ENCODE peak calls at places on chromosomes 5 and 9, in four cellular contexts. One of them, this sample, is unnamed.

GRCh38 chr9:87503970-87504369 is 6.3 kb downstream of the DAPK1 start:
- DNase-seq in tibial nerve: no peak
- DNase-seq in dorsolateral prefrontal cortex: no peak
- DNase-seq in B cell: no peak
- DNase-seq in this sample: no peak

GRCh38 chr9:88425538-88425950 is 37.3 kb downstream of the SPIN1 start:
- DNase-seq in B cell: no peak
- DNase-seq in dorsolateral prefrontal cortex: no peak
- DNase-seq in tibial nerve: no peak
- DNase-seq in this sample: no peak

GRCh38 chr9:86767373-86767772 is 179.9 kb downstream of the GAS1 start:
- DNase-seq in tibial nerve: no peak
- DNase-seq in dorsolateral prefrontal cortex: no peak
- DNase-seq in B cell: no peak
- DNase-seq in this sample: no peak

GRCh38 chr5:54278979-54279717 is 31.2 kb downstream of the ARL15 start:
- DNase-seq in B cell: no peak
- DNase-seq in dorsolateral prefrontal cortex: no peak
- DNase-seq in tibial nerve: no peak
- DNase-seq in this sample: no peak

GRCh38 chr5:3234566-3234965 is 361.1 kb upstream of the IRX1 start:
- DNase-seq in dorsolateral prefrontal cortex: no peak
- DNase-seq in tibial nerve: no peak
- DNase-seq in B cell: no peak
- DNase-seq in this sample: no peak

GRCh38 chr9:137665697-137666504 is 47.1 kb downstream of the EHMT1 start:
- DNase-seq in B cell: no peak
- DNase-seq in tibial nerve: no peak
- DNase-seq in dorsolateral prefrontal cortex: peak
- DNase-seq in this sample: no peak

GRCh38 chr5:155402927-155403645 is 389.5 kb downstream of the KIF4B start:
- DNase-seq in B cell: no peak
- DNase-seq in tibial nerve: no peak
- DNase-seq in dorsolateral prefrontal cortex: no peak
- DNase-seq in this sample: no peak

GRCh38 chr9:110835404-110835803 is 166.8 kb downstream of the MUSK start:
- DNase-seq in tibial nerve: no peak
- DNase-seq in B cell: no peak
- DNase-seq in dorsolateral prefrontal cortex: no peak
- DNase-seq in this sample: no peak

GRCh38 chr9:5438301-5439162 is 807 bp upstream of the PLGRKT start:
- DNase-seq in B cell: peak
- DNase-seq in tibial nerve: no peak
- DNase-seq in dorsolateral prefrontal cortex: no peak
- DNase-seq in this sample: peak

GRCh38 chr5:148352696-148353095 is 17.3 kb downstream of the SPINK9 start:
- DNase-seq in tibial nerve: no peak
- DNase-seq in dorsolateral prefrontal cortex: no peak
- DNase-seq in B cell: no peak
- DNase-seq in this sample: no peak

GRCh38 chr5:16480821-16481538 is 15.4 kb upstream of the ZNF622 start:
- DNase-seq in dorsolateral prefrontal cortex: no peak
- DNase-seq in tibial nerve: no peak
- DNase-seq in B cell: no peak
- DNase-seq in this sample: no peak

GRCh38 chr5:103674321-103674720 is 111.7 kb upstream of the NUDT12 start:
- DNase-seq in tibial nerve: no peak
- DNase-seq in B cell: no peak
- DNase-seq in dorsolateral prefrontal cortex: no peak
- DNase-seq in this sample: no peak

GRCh38 chr9:73539881-73540280 is 388.2 kb downstream of the ANXA1 start:
- DNase-seq in tibial nerve: no peak
- DNase-seq in B cell: no peak
- DNase-seq in dorsolateral prefrontal cortex: no peak
- DNase-seq in this sample: no peak

GRCh38 chr9:445033-445432 is 230.4 kb downstream of the DOCK8 start:
- DNase-seq in B cell: no peak
- DNase-seq in tibial nerve: no peak
- DNase-seq in dorsolateral prefrontal cortex: no peak
- DNase-seq in this sample: no peak

GRCh38 chr9:130265431-130266235 is at the start of gene HMCN2:
- DNase-seq in dorsolateral prefrontal cortex: no peak
- DNase-seq in B cell: no peak
- DNase-seq in tibial nerve: no peak
- DNase-seq in this sample: peak

GRCh38 chr9:68721934-68722333 is 16.9 kb downstream of the PIP5K1B start:
- DNase-seq in tibial nerve: no peak
- DNase-seq in dorsolateral prefrontal cortex: no peak
- DNase-seq in B cell: no peak
- DNase-seq in this sample: no peak

GRCh38 chr9:87256973-87257372 is 240.7 kb upstream of the DAPK1 start:
- DNase-seq in B cell: no peak
- DNase-seq in tibial nerve: no peak
- DNase-seq in dorsolateral prefrontal cortex: no peak
- DNase-seq in this sample: no peak

GRCh38 chr9:69622664-69623063 is 49.5 kb downstream of the APBA1 start:
- DNase-seq in tibial nerve: no peak
- DNase-seq in B cell: no peak
- DNase-seq in dorsolateral prefrontal cortex: no peak
- DNase-seq in this sample: no peak

DNA sequence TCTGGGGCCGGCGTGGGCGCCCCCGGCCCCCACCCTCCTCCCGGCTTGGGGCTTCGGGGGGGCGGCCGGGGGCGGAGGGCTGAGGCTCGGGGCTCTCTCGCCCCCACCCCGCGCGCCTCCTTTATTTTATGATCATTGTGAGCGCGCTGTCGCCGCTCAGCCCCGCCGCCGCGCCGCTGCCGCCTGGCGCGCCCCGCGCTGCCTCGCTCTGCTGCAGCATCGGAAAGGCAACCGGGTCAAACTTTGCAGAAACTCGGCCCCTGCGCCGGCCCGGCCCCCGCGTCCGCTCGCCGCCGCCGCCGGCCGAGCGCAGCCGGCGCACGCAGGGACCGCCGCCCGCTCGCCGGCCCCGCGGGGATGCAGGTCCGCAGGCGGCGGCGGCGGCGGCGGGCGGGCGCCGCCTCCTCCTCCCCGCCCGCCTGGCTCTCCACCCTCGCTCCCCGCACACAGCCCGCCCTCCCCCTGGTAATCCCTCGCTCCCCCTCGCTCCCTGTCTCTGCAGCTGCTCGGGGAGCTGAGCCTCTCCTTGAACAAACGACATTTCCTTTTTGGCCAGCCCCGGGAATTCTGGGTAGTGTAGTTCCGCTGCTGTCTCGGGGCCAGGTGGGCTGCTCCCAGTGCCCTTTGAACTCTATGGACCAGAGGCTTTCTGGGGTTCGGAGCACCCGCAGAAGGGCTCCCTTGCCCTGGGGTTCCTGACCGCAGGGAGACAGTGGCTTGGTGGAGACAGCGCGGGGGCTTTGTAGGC is 1.5 kb upstream of the FAM78A start:
- DNase-seq in tibial nerve: peak
- DNase-seq in dorsolateral prefrontal cortex: peak
- DNase-seq in B cell: peak
- DNase-seq in this sample: peak
- TF ChIP-seq CTCF in tibial nerve: no peak
- TF ChIP-seq CTCF in dorsolateral prefrontal cortex: no peak
- TF ChIP-seq CTCF in B cell: no peak
- TF ChIP-seq CTCF in this sample: no peak

GRCh38 chr9:32525506-32525905 is 490 bp downstream of the RIGI start:
- DNase-seq in B cell: no peak
- DNase-seq in dorsolateral prefrontal cortex: no peak
- DNase-seq in tibial nerve: peak
- DNase-seq in this sample: no peak
- TF ChIP-seq CTCF in B cell: no peak
- TF ChIP-seq CTCF in dorsolateral prefrontal cortex: no peak
- TF ChIP-seq CTCF in tibial nerve: no peak
- TF ChIP-seq CTCF in this sample: no peak

GRCh38 chr5:143782588-143783386 is 29.2 kb upstream of the HMHB1 start:
- DNase-seq in dorsolateral prefrontal cortex: no peak
- DNase-seq in B cell: no peak
- DNase-seq in tibial nerve: no peak
- DNase-seq in this sample: no peak
- TF ChIP-seq CTCF in dorsolateral prefrontal cortex: no peak
- TF ChIP-seq CTCF in B cell: no peak
- TF ChIP-seq CTCF in tibial nerve: no peak
- TF ChIP-seq CTCF in this sample: no peak

GRCh38 chr9:128683340-128684064 is 5.5 kb upstream of the SET start:
- DNase-seq in tibial nerve: peak
- DNase-seq in dorsolateral prefrontal cortex: no peak
- DNase-seq in B cell: peak
- DNase-seq in this sample: peak

GRCh38 chr9:128685636-128686489 is 3.2 kb upstream of the SET start:
- DNase-seq in tibial nerve: no peak
- DNase-seq in dorsolateral prefrontal cortex: no peak
- DNase-seq in B cell: peak
- DNase-seq in this sample: peak

GRCh38 chr9:128684065-128684324 is 5.0 kb upstream of the SET start:
- DNase-seq in dorsolateral prefrontal cortex: no peak
- DNase-seq in tibial nerve: no peak
- DNase-seq in B cell: no peak
- DNase-seq in this sample: no peak

GRCh38 chr9:128685022-128685332 is 4.0 kb upstream of the SET start:
- DNase-seq in dorsolateral prefrontal cortex: no peak
- DNase-seq in tibial nerve: no peak
- DNase-seq in B cell: no peak
- DNase-seq in this sample: peak

GRCh38 chr9:128684325-128685021 is 4.5 kb upstream of the SET start:
- DNase-seq in dorsolateral prefrontal cortex: no peak
- DNase-seq in tibial nerve: peak
- DNase-seq in B cell: peak
- DNase-seq in this sample: peak
- TF ChIP-seq CTCF in dorsolateral prefrontal cortex: no peak
- TF ChIP-seq CTCF in tibial nerve: no peak
- TF ChIP-seq CTCF in B cell: no peak
- TF ChIP-seq CTCF in this sample: no peak